ENCODE peak calls at places on chromosomes 4 and X, in seven cellular contexts. V, R, S, P, Z, H and Q are unnamed samples.

GRCh38 chr4:98343640-98344039 is 82.5 kb downstream of the RAP1GDS1 start:
- DNase-seq in V (no peak), R (no peak), S (no peak), P (no peak), Z (no peak), H (no peak), Q (no peak)

GRCh38 chr4:80202190-80202711 is 4.9 kb downstream of the PRDM8 start:
- DNase-seq in V (peak; percentile 88), R (no peak), S (peak; percentile 77), P (peak; percentile 55), Z (peak; percentile 80), H (peak; percentile 96), Q (peak; percentile 94)

GRCh38 chr4:8737601-8738279 is 133.9 kb downstream of the HMX1 start:
- DNase-seq in V (no peak), R (peak; percentile 46), S (no peak), P (no peak), Z (peak; percentile 34), H (no peak), Q (no peak)

GRCh38 chrX:151402719-151403390 is 5.8 kb downstream of the VMA21 start:
- DNase-seq in V (peak; percentile 82), R (peak; percentile 53), S (no peak), P (no peak), Z (no peak), H (no peak), Q (no peak)

GRCh38 chr4:8846864-8847263 is 24.8 kb downstream of the HMX1 start:
- DNase-seq in V (peak; percentile 1), R (peak; percentile 12), S (peak; percentile 7), P (no peak), Z (no peak), H (peak; percentile 73), Q (no peak)

GRCh38 chrX:6505960-6506359 is 29.0 kb downstream of the VCX3A start:
- DNase-seq in V (no peak), R (no peak), S (no peak), P (no peak), Z (no peak), H (no peak), Q (no peak)

GRCh38 chrX:151098996-151099395 is 77.4 kb upstream of the GPR50 start:
- DNase-seq in V (no peak), R (no peak), S (no peak), P (no peak), Z (no peak), H (no peak), Q (no peak)

GRCh38 chr4:153748378-153748777 is 11.4 kb downstream of the RNF175 start:
- DNase-seq in V (no peak), R (no peak), S (peak; percentile 73), P (peak; percentile 87), Z (no peak), H (no peak), Q (peak; percentile 89)

GRCh38 chr4:158356331-158356730 is 146.0 kb downstream of the TMEM144 start:
- DNase-seq in V (no peak), R (no peak), S (no peak), P (peak; percentile 20), Z (no peak), H (no peak), Q (no peak)

GRCh38 chrX:20431486-20431885 is 164.8 kb upstream of the RPS6KA3 start:
- DNase-seq in V (no peak), R (no peak), S (no peak), P (no peak), Z (no peak), H (no peak), Q (no peak)

GRCh38 chr4:184143770-184144564 is 73.7 kb downstream of the ENPP6 start:
- DNase-seq in V (no peak), R (no peak), S (no peak), P (no peak), Z (no peak), H (peak; percentile 65), Q (no peak)

GRCh38 chrX:24357101-24357500 is 3.3 kb upstream of the SUPT20HL1 start:
- DNase-seq in V (no peak), R (no peak), S (no peak), P (peak; percentile 14), Z (no peak), H (no peak), Q (peak; percentile 37)

GRCh38 chr4:186934255-186934654 is 210.6 kb upstream of the FAT1 start:
- DNase-seq in V (no peak), R (no peak), S (no peak), P (no peak), Z (no peak), H (no peak), Q (no peak)

GRCh38 chrX:132576945-132577344 is 88.1 kb upstream of the MBNL3 start:
- DNase-seq in V (no peak), R (no peak), S (no peak), P (no peak), Z (no peak), H (no peak), Q (no peak)

GRCh38 chr4:72701987-72702819 is 133.2 kb upstream of the ADAMTS3 start:
- DNase-seq in V (peak; percentile 54), R (no peak), S (peak; percentile 25), P (peak; percentile 77), Z (no peak), H (no peak), Q (peak; percentile 62)

GRCh38 chr4:25180524-25181131 is 20.4 kb upstream of the SEPSECS start:
- DNase-seq in V (peak; percentile 59), R (no peak), S (no peak), P (peak; percentile 61), Z (no peak), H (no peak), Q (peak; percentile 57)

GRCh38 chr4:144714166-144714565 is 68.2 kb downstream of the HHIP start:
- DNase-seq in V (no peak), R (no peak), S (no peak), P (no peak), Z (no peak), H (no peak), Q (no peak)

GRCh38 chr4:10006236-10006603 is 15.1 kb downstream of the SLC2A9 start:
- DNase-seq in V (peak; percentile 68), R (no peak), S (peak; percentile 75), P (no peak), Z (no peak), H (no peak), Q (peak; percentile 70)

GRCh38 chr4:21134994-21135393 is 434.7 kb downstream of the PACRGL start:
- DNase-seq in V (no peak), R (no peak), S (no peak), P (no peak), Z (no peak), H (no peak), Q (peak; percentile 52)

GRCh38 chr4:105461221-105462041 is 12.4 kb downstream of the PPA2 start:
- DNase-seq in V (no peak), R (no peak), S (no peak), P (no peak), Z (no peak), H (no peak), Q (no peak)

GRCh38 chrX:136816970-136817369 is 36.2 kb upstream of the ARHGEF6 start:
- DNase-seq in V (no peak), R (no peak), S (no peak), P (no peak), Z (no peak), H (no peak), Q (peak; percentile 49)

GRCh38 chrX:133908223-133908622 is 77.2 kb downstream of the GPC3 start:
- DNase-seq in V (no peak), R (no peak), S (no peak), P (no peak), Z (no peak), H (no peak), Q (no peak)

GRCh38 chrX:72255445-72255844 is 16.6 kb upstream of the ERCC6L start:
- DNase-seq in V (peak; percentile 57), R (no peak), S (no peak), P (no peak), Z (peak; percentile 49), H (no peak), Q (no peak)

GRCh38 chrX:134631404-134632346 is 26.6 kb downstream of the PLAC1 start:
- DNase-seq in V (no peak), R (no peak), S (peak; percentile 22), P (no peak), Z (no peak), H (peak; percentile 86), Q (peak; percentile 84)

GRCh38 chr4:35966558-35966957 is 277.8 kb downstream of the ARAP2 start:
- DNase-seq in V (no peak), R (no peak), S (no peak), P (no peak), Z (no peak), H (no peak), Q (no peak)

GRCh38 chr4:54234497-54235205 is 5.6 kb downstream of the PDGFRA start:
- DNase-seq in V (no peak), R (no peak), S (no peak), P (peak; percentile 8), Z (no peak), H (no peak), Q (no peak)

GRCh38 chrX:40244980-40245379 is 147.2 kb upstream of the BCOR start:
- DNase-seq in V (no peak), R (no peak), S (no peak), P (peak; percentile 35), Z (no peak), H (no peak), Q (no peak)
- H3K4me3 ChIP-seq in V (no peak overlapping the region), R (peak overlapping the region; percentile 28), S (no peak overlapping the region), P (no peak overlapping the region), Z (no peak overlapping the region), H (no peak overlapping the region), Q (no peak overlapping the region)

DNA sequence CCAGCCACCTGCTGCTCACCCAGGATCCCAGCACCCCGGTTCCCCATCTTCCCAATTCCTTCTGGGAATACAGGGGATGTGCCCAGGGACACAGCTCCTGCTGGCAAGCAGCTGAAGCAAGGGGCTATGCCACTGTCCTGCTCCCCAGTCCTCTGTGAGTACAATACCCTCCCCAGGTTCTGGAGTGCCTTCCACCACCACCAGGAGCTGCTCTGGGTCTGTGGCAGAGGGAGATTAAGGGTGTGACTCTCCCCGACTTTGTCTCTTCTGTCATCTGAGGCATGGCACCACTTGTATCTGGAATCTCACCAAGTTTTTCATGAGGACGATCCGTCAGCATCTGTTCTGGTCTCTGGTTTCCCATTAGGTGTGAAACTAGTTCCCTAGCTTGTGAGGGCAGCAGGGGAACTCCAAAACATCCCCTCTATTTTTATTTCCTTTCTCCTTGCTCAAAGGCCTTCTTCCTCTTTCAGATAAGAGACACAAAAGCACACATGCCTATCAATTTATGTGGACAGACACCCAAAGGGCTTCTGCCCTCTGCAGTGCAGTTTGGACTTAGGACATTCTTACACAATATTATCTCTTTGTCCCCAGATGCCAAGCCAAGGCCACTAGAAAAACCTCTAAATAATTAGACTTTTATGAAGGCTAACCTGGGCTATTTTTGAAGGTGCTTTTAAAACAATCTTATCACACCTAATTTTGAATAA is 26.8 kb downstream of the MGST2 start:
- DNase-seq in V (peak; percentile 20), R (no peak), S (no peak), P (no peak), Z (no peak), H (peak; percentile 61), Q (no peak)
- TF ChIP-seq CTCF in V (no peak), R (no peak), S (no peak), P (peak; percentile 46), Z (no peak), H (no peak), Q (no peak)

GRCh38 chr4:1520145-1520661 is 114.0 kb upstream of the NKX1-1 start:
- DNase-seq in V (no peak), R (no peak), S (no peak), P (no peak), Z (no peak), H (no peak), Q (no peak)
- H3K4me3 ChIP-seq in V (no peak overlapping the region), R (peak overlapping the region; percentile 28), S (no peak overlapping the region), P (no peak overlapping the region), Z (no peak overlapping the region), H (no peak overlapping the region), Q (no peak overlapping the region)

GRCh38 chr4:149531861-149532260 is 283.8 kb downstream of the IQCM start:
- DNase-seq in V (no peak), R (no peak), S (no peak), P (peak; percentile 42), Z (no peak), H (peak; percentile 58), Q (no peak)

GRCh38 chr4:149534779-149535178 is 280.9 kb downstream of the IQCM start:
- DNase-seq in V (no peak), R (no peak), S (no peak), P (no peak), Z (no peak), H (no peak), Q (no peak)
- TF ChIP-seq CTCF in V (no peak), R (no peak), S (no peak), P (no peak), Z (no peak), H (no peak), Q (no peak)